ENCODE peak calls at places on chromosomes 11 and 22, in nine cellular contexts. L, P, G, J, T, K, Y, R and D are unnamed samples.

GRCh38 chr11:88104408-88104807 is 70.8 kb downstream of the RAB38 start:
- DNase-seq in L (no peak), P (peak), G (no peak), J (no peak), T (no peak), K (peak), Y (no peak), R (no peak), D (peak)

GRCh38 chr11:10918698-10919097 is 60.8 kb upstream of the ZBED5 start:
- DNase-seq in L (no peak), P (no peak), G (no peak), J (no peak), T (no peak), K (no peak), Y (no peak), R (no peak), D (no peak)

GRCh38 chr11:8593935-8594909 is at the start of gene STK33:
- DNase-seq in L (peak), P (peak), G (peak), J (no peak), T (peak), K (peak), Y (peak), R (peak), D (no peak)

GRCh38 chr11:94638902-94639373 is 71.8 kb downstream of the PIWIL4 start:
- DNase-seq in L (no peak), P (peak), G (no peak), J (no peak), T (no peak), K (peak), Y (no peak), R (peak), D (no peak)

GRCh38 chr11:35593143-35593542 is 25.1 kb upstream of the FJX1 start:
- DNase-seq in L (peak), P (no peak), G (no peak), J (no peak), T (no peak), K (peak), Y (no peak), R (no peak), D (peak)

GRCh38 chr11:66979336-66979980 is 4.4 kb downstream of the C11orf86 start:
- DNase-seq in L (no peak), P (no peak), G (no peak), J (no peak), T (no peak), K (peak), Y (no peak), R (no peak), D (no peak)

GRCh38 chr22:49372111-49372529 is 455.6 kb downstream of the BRD1 start:
- DNase-seq in L (no peak), P (no peak), G (no peak), J (no peak), T (no peak), K (no peak), Y (no peak), R (no peak), D (no peak)

GRCh38 chr11:65781962-65782815 is 1.4 kb upstream of the AP5B1 start:
- DNase-seq in L (no peak), P (peak), G (no peak), J (no peak), T (no peak), K (no peak), Y (peak), R (no peak), D (no peak)

GRCh38 chr22:47011131-47011854 is 248.8 kb downstream of the TBC1D22A start:
- DNase-seq in L (no peak), P (no peak), G (no peak), J (no peak), T (no peak), K (no peak), Y (no peak), R (no peak), D (no peak)

GRCh38 chr11:35949242-35949641 is 5.4 kb downstream of the LDLRAD3 start:
- DNase-seq in L (peak), P (no peak), G (no peak), J (no peak), T (no peak), K (no peak), Y (no peak), R (no peak), D (no peak)

GRCh38 chr11:64694821-64695365 is 28.1 kb downstream of the NRXN2 start:
- DNase-seq in L (peak), P (no peak), G (peak), J (peak), T (no peak), K (no peak), Y (peak), R (no peak), D (no peak)

GRCh38 chr22:40036591-40037225 is 42.0 kb downstream of the FAM83F start:
- DNase-seq in L (peak), P (peak), G (peak), J (peak), T (peak), K (peak), Y (peak), R (peak), D (peak)

GRCh38 chr22:41768420-41768819 is 32.1 kb upstream of the CCDC134 start:
- DNase-seq in L (no peak), P (no peak), G (no peak), J (no peak), T (no peak), K (peak), Y (no peak), R (no peak), D (peak)

GRCh38 chr11:76203937-76204336 is 2.4 kb downstream of the WNT11 start:
- DNase-seq in L (no peak), P (no peak), G (no peak), J (no peak), T (no peak), K (no peak), Y (no peak), R (no peak), D (no peak)

GRCh38 chr22:19495562-19496323 is 16.0 kb downstream of the CDC45 start:
- DNase-seq in L (peak), P (no peak), G (no peak), J (peak), T (no peak), K (peak), Y (no peak), R (no peak), D (peak)

GRCh38 chr11:90323289-90323688 is 100.4 kb upstream of the CHORDC1 start:
- DNase-seq in L (no peak), P (no peak), G (no peak), J (no peak), T (no peak), K (no peak), Y (no peak), R (no peak), D (no peak)

GRCh38 chr11:62958547-62959071 is 26.2 kb downstream of the SLC22A6 start:
- DNase-seq in L (no peak), P (peak), G (no peak), J (no peak), T (no peak), K (peak), Y (no peak), R (no peak), D (no peak)

GRCh38 chr11:124879229-124879998 is 14.2 kb downstream of the ROBO3 start:
- DNase-seq in L (no peak), P (no peak), G (no peak), J (no peak), T (no peak), K (no peak), Y (no peak), R (no peak), D (no peak)

GRCh38 chr11:69489031-69489745 is 7.7 kb downstream of the LINC01488 start:
- DNase-seq in L (no peak), P (no peak), G (no peak), J (no peak), T (no peak), K (no peak), Y (no peak), R (no peak), D (no peak)

GRCh38 chr22:39530692-39531331 is 1.7 kb downstream of the RPS19BP1 start:
- DNase-seq in L (peak), P (peak), G (peak), J (peak), T (no peak), K (peak), Y (peak), R (peak), D (peak)

GRCh38 chr22:29315286-29316195 is at the start of gene RASL10A:
- DNase-seq in L (peak), P (no peak), G (peak), J (no peak), T (no peak), K (peak), Y (peak), R (no peak), D (no peak)

GRCh38 chr11:130677486-130678153 is 229.2 kb downstream of the ADAMTS15 start:
- DNase-seq in L (peak), P (peak), G (peak), J (no peak), T (no peak), K (peak), Y (no peak), R (no peak), D (peak)

GRCh38 chr11:95092549-95093324 is 3.1 kb downstream of the ENDOD1 start:
- DNase-seq in L (peak), P (peak), G (peak), J (peak), T (no peak), K (peak), Y (peak), R (peak), D (peak)

GRCh38 chr11:9253086-9253485 is 12.1 kb downstream of the DENND5A start:
- DNase-seq in L (peak), P (no peak), G (no peak), J (no peak), T (no peak), K (peak), Y (no peak), R (no peak), D (no peak)

GRCh38 chr11:134843735-134844134 is 431.7 kb upstream of the B3GAT1 start:
- DNase-seq in L (no peak), P (no peak), G (no peak), J (no peak), T (no peak), K (no peak), Y (no peak), R (no peak), D (no peak)

GRCh38 chr11:104337273-104337672 is 173.3 kb upstream of the PDGFD start:
- DNase-seq in L (no peak), P (no peak), G (no peak), J (no peak), T (no peak), K (peak), Y (no peak), R (no peak), D (no peak)
- H2AFZ ChIP-seq in L (peak), P (no peak), G (no peak), J (no peak), T (no peak), K (peak), Y (peak), R (no peak), D (no peak)

DNA sequence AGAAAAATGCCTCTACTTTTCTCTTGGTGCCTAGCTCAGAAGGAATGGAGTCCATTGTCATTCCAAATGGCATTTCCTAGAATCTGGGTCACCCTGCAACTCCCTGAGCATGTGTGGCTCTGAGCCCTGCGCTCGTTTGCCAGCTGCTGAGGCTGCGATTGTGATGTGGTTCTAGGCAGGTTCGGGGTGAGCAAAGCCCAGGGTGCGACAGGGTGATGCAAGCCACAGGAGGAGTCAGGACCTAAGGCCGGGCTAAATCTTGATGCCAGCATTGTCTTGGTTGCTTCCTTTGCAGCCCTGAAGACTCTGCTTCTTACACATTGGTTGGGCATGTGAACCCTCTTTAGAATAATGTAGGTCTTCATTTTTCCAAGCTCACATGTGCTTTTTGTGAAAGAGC is 131.0 kb downstream of the MORC2 start:
- DNase-seq in L (no peak), P (no peak), G (no peak), J (no peak), T (no peak), K (no peak), Y (no peak), R (no peak), D (no peak)
- TF ChIP-seq EZH2phosphoT487 in L (no peak), P (no peak), G (no peak), J (no peak), T (no peak), K (no peak), Y (no peak), R (no peak), D (no peak)

DNA sequence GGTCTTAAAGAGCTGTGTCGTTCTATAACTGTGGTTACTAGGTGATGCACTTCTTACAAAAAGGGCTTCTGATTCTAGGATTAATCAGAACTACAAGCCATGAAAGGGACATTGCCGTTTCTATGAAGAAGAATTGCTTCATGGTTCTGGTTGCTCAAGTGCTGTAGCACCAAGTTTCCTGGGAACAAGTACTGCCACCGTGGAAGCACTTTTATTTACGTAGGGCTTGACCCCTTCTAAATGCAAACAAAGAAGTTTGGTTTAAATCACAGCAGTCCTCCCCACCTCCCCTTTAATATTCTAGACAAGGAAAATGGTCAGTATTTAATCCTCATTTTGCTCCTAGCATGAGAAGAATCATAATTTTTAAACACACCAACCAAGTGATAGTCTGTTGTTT is 9.8 kb downstream of the YAP1 start:
- DNase-seq in L (peak), P (peak), G (peak), J (no peak), T (no peak), K (peak), Y (no peak), R (no peak), D (peak)
- H3K27ac ChIP-seq in L (peak), P (peak), G (peak), J (no peak), T (peak), K (peak), Y (no peak), R (no peak), D (peak)

GRCh38 chr11:548700-549603 is 11.6 kb downstream of the LMNTD2 start:
- DNase-seq in L (no peak), P (no peak), G (no peak), J (peak), T (no peak), K (peak), Y (no peak), R (no peak), D (no peak)
- H2AFZ ChIP-seq in L (no peak), P (no peak), G (no peak), J (no peak), T (no peak), K (no peak), Y (no peak), R (no peak), D (no peak)

DNA sequence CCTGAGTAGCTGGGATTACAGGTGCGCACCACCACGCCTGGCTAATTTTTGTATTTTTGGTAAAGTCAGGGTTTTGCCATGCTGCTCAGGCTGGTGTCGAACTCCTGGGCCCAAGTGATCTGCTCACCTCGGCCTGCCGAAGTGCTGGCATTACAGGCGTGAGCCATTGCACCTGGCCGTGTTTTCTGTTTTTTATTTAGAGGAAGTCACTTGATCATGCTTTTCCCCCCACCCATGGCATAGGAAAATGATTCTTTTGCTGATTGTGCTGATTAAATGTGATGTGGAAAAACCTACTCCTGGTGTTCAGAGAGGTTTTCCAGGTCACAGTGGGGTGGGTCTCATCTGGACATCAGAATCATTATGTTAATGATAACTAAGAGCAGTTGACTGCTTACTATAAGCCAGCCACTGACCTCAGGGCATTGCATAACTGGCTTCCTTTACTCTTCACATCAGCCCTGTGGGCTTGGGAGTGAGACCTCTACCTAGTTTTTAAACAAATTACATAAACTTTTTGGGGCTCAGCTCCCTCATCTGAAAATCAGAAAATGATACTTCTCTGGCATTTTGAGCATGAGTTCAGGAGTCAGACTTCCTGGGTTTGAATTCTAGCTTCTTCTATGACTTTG is 71.0 kb downstream of the PTPRJ start:
- DNase-seq in L (no peak), P (no peak), G (no peak), J (peak), T (no peak), K (no peak), Y (no peak), R (no peak), D (no peak)
- TF ChIP-seq EZH2phosphoT487 in L (no peak), P (no peak), G (no peak), J (no peak), T (no peak), K (no peak), Y (no peak), R (no peak), D (no peak)

GRCh38 chr11:102006835-102007566 is 40.2 kb upstream of the CFAP300 start:
- DNase-seq in L (no peak), P (no peak), G (no peak), J (no peak), T (no peak), K (no peak), Y (no peak), R (no peak), D (peak)
- H3K27ac ChIP-seq in L (no peak), P (peak), G (no peak), J (no peak), T (no peak), K (no peak), Y (no peak), R (no peak), D (peak)

GRCh38 chr11:46294365-46295309 is 17.2 kb downstream of the CREB3L1 start:
- DNase-seq in L (peak), P (peak), G (peak), J (no peak), T (no peak), K (peak), Y (peak), R (no peak), D (peak)
- H2AFZ ChIP-seq in L (peak), P (no peak), G (peak), J (no peak), T (no peak), K (no peak), Y (no peak), R (peak), D (peak)

DNA sequence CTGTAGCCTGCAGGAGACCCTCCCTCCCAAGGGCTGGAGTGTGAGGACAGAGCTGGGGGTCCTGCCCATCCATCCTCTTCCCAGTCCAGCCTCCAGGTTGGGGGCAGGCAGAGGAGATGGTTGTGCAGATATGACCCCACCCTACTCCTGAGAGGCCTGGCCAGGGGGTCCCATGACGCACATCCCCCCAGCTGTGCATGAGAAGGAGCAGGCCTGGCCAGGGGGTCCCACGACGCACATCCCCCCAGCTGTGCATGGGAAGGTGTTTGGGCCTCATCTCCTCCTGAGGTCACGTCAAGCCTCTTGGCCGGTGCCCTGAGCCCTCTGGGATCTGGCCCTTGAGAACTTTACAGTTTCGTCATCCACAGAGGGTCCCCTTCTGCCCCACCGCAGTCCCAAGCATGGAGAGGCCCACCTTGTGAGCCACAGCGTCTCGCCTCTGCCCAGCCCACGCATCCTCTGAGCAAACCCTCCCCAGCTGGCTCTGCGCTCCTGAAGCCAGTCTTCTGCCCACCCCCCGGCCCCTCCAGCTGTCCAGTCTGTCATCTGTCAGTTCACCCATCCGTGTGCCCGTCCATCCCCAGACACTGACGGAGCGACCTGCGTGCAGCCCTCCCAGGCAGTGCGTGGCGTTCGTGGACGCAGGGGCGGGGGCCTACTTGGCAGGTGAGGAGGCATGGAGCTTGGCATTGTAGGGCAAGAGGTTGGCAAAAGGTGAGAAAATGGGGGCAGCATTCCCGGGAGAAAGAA is 2.3 kb downstream of the ANO9 start:
- DNase-seq in L (no peak), P (no peak), G (no peak), J (no peak), T (no peak), K (no peak), Y (no peak), R (no peak), D (no peak)
- TF ChIP-seq EZH2phosphoT487 in L (no peak), P (no peak), G (no peak), J (no peak), T (no peak), K (no peak), Y (no peak), R (no peak), D (no peak)